ENCODE peak calls at places on chromosomes 11 and 22, in five cellular contexts. R is PC-9, N is GM23338, A is HCT116, S is GM23248. J is an unnamed sample. For H3K9me2, the result is how much of the 10 kb centered on the place peaks cover.

GRCh38 chr11:70783356-70783755 is 385.0 kb downstream of the CTTN start:
- DNase-seq in R (no peak), N (no peak), A (no peak), S (peak), J (no peak)

GRCh38 chr11:118241191-118242098 is 10.7 kb downstream of the MPZL3 start:
- DNase-seq in R (peak), N (no peak), A (peak), S (peak), J (peak)

GRCh38 chr11:36411202-36411640 is 98.9 kb downstream of the TRAF6 start:
- DNase-seq in R (no peak), N (no peak), A (no peak), S (no peak), J (no peak)

GRCh38 chr11:15911377-15912044 is 444.8 kb downstream of the SOX6 start:
- DNase-seq in R (peak), N (no peak), A (no peak), S (no peak), J (no peak)

GRCh38 chr22:22099833-22100812 is 117.5 kb upstream of the TOP3B start:
- DNase-seq in R (no peak), N (peak), A (peak), S (peak), J (peak)

GRCh38 chr11:74443071-74443864 is 24.1 kb downstream of the KCNE3 start:
- DNase-seq in R (peak), N (peak), A (peak), S (no peak), J (peak)

GRCh38 chr11:116893906-116894305 is 56.5 kb upstream of the APOA1 start:
- DNase-seq in R (no peak), N (no peak), A (no peak), S (no peak), J (no peak)

GRCh38 chr22:23012081-23012622 is 58.2 kb upstream of the GNAZ start:
- DNase-seq in R (no peak), N (no peak), A (no peak), S (no peak), J (no peak)

GRCh38 chr11:2869561-2870427 is 15.8 kb downstream of the CDKN1C start:
- DNase-seq in R (no peak), N (peak), A (no peak), S (no peak), J (no peak)

GRCh38 chr11:114074546-114075342 is 15.2 kb downstream of the ZBTB16 start:
- DNase-seq in R (no peak), N (no peak), A (no peak), S (no peak), J (no peak)

GRCh38 chr22:37059876-37060449 is 8.4 kb downstream of the KCTD17 start:
- DNase-seq in R (no peak), N (no peak), A (no peak), S (no peak), J (no peak)

GRCh38 chr11:113839842-113840241 is 35.5 kb downstream of the USP28 start:
- DNase-seq in R (no peak), N (no peak), A (no peak), S (no peak), J (no peak)

GRCh38 chr22:39236321-39237275 is 8.2 kb downstream of the PDGFB start:
- DNase-seq in R (no peak), N (no peak), A (no peak), S (no peak), J (no peak)

GRCh38 chr11:106482920-106483761 is 405.7 kb downstream of the AASDHPPT start:
- DNase-seq in R (no peak), N (no peak), A (no peak), S (peak), J (peak)

GRCh38 chr11:122751298-122752070 is 86.8 kb upstream of the CRTAM start:
- DNase-seq in R (no peak), N (no peak), A (no peak), S (peak), J (no peak)

GRCh38 chr22:41204066-41204465 is 1.0 kb upstream of the L3MBTL2 start:
- DNase-seq in R (no peak), N (no peak), A (no peak), S (no peak), J (no peak)

GRCh38 chr22:24416611-24417010 is 10.8 kb upstream of the ADORA2A start:
- DNase-seq in R (no peak), N (no peak), A (no peak), S (no peak), J (no peak)

GRCh38 chr11:83265331-83265730 is 20.8 kb downstream of the CCDC90B start:
- DNase-seq in R (no peak), N (no peak), A (no peak), S (no peak), J (no peak)

GRCh38 chr22:28155808-28156207 is 236.8 kb upstream of the PITPNB start:
- DNase-seq in R (no peak), N (no peak), A (no peak), S (peak), J (no peak)

GRCh38 chr11:111730871-111731591 is 35.2 kb downstream of the PPP2R1B start:
- DNase-seq in R (peak), N (no peak), A (no peak), S (peak), J (peak)

DNA sequence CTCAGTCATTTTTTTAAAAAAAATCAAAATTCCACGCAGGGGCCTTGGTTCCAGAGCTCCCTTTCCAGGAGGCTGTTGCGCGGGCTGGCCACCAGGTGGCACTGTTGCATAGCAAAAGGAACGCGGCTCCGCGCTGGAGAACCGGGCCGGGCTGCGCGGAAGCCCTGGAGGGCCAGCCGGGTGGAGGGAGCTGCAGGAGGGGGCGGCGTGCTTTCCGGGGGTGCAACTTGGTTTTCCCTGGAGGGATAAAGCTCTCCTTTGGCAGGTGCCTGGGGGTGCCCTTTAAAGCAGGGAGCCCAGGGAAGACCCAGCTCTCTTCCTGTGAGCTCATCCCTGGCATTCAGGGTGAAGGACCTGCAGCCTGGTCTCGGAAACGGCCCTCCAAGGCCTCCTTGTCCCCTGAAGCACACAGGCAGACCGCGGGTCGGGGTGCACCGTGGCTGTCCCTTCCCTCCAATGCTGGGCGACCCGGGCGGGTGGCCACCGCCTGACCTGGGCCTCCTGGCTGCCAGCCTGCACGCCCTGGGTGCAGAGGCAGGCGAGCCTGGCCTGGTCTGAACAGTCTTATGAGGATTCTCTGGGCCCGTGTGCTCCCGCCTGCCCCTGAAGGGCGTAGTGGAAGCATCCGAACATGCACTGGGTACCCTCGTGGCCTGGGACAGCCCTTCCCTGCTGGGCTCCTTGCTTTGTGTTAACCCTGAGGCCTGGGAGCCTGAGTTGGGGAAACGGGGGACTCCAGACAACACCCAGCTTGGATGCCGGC is 23.4 kb downstream of the KRTAP5-5 start:
- DNase-seq in R (peak), N (peak), A (no peak), S (peak), J (peak)
- TF ChIP-seq EZH2 in R (no peak), N (no peak), A (no peak), S (no peak), J (no peak)

DNA sequence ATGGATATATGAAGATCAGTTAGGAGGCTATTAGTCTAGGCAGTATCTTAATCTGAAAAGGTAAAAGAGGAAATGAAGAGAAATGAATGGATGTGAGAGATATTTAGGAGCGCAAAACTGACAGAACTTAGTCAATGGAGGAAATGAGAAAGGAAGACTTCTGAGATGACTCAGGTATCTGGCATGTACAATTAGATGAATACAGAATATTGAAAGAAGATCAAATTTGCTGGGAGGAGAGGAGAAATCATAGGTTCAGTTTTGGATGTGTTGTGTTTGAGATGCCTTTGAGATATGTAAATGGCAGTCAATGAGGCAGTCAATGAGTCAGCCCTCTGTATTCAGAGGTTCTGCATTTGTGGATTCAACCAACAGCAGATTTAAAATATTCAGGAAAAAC is 42.8 kb upstream of the GAB2 start:
- DNase-seq in R (no peak), N (no peak), A (no peak), S (peak), J (peak)
- H3K9me2 ChIP-seq in R (under half), N (under half), A (under half), S (under half), J (under half)

DNA sequence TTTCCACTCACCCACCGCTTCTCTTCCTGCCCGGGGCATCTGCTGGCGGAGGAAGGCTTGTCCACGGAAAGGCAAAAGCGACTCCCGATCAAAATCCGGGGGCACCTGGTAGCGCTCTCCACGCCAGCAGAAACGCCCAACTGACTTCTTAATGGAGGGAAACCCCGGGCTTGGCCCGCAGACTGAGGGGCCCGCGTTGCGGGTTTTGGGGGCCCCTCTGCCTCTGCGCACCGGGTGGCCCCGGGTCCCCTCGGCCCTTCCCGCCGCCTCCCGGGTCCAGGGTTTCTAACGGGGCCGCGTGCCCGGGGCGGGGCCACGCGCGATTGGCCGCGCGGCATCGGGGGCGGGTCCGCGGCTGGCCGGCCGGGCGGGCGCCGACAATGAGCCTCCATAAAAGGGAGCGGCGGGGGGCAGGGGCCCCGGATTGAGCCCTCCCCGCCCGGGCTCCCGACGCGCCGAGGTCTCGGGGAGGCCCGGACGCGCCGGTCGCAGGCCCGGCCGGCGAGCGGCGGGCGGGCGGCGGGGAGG is at the start of gene SPINDOC:
- DNase-seq in R (peak), N (peak), A (no peak), S (peak), J (peak)
- TF ChIP-seq EZH2 in R (no peak), N (no peak), A (no peak), S (no peak), J (no peak)

GRCh38 chr11:110471315-110471714 is 41.6 kb downstream of the FDX1 start:
- DNase-seq in R (no peak), N (no peak), A (no peak), S (peak), J (no peak)

GRCh38 chr11:110468095-110468494 is 38.3 kb downstream of the FDX1 start:
- DNase-seq in R (no peak), N (no peak), A (no peak), S (no peak), J (no peak)

GRCh38 chr11:110470716-110471115 is 41.0 kb downstream of the FDX1 start:
- DNase-seq in R (no peak), N (no peak), A (no peak), S (peak), J (no peak)

GRCh38 chr11:110467556-110467955 is 37.8 kb downstream of the FDX1 start:
- DNase-seq in R (no peak), N (peak), A (no peak), S (no peak), J (no peak)

DNA sequence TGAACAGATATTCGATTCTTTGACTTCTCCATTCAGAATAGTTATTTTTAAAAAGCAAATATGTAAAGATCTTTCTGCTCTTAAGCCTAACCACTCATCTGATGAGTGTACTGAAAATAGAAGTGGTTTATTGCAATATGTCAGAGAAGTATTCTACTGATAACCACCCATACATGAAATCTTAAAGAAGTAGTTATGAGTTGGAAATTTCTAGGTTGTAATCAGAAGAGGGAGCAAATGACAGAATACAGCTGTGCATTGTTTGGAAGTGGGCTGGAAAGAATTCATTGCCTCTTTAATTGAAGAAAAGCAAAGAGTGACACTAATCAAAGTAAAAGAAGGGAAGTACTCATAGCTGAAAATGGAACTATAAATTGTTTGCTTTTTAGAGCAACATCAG is 39.4 kb downstream of the FDX1 start:
- DNase-seq in R (no peak), N (no peak), A (no peak), S (no peak), J (no peak)
- H3K9me2 ChIP-seq in R (under half), N (under half), A (under half), S (under half), J (under half)

GRCh38 chr11:68650801-68651200 is 33.5 kb upstream of the GAL start:
- DNase-seq in R (no peak), N (no peak), A (no peak), S (no peak), J (no peak)

GRCh38 chr11:68652683-68653156 is 31.6 kb upstream of the GAL start:
- DNase-seq in R (no peak), N (no peak), A (no peak), S (no peak), J (no peak)

GRCh38 chr11:68651208-68651984 is 32.9 kb upstream of the GAL start:
- DNase-seq in R (no peak), N (peak), A (no peak), S (peak), J (no peak)

GRCh38 chr11:68651985-68652682 is 32.2 kb upstream of the GAL start:
- DNase-seq in R (no peak), N (no peak), A (no peak), S (no peak), J (no peak)

DNA sequence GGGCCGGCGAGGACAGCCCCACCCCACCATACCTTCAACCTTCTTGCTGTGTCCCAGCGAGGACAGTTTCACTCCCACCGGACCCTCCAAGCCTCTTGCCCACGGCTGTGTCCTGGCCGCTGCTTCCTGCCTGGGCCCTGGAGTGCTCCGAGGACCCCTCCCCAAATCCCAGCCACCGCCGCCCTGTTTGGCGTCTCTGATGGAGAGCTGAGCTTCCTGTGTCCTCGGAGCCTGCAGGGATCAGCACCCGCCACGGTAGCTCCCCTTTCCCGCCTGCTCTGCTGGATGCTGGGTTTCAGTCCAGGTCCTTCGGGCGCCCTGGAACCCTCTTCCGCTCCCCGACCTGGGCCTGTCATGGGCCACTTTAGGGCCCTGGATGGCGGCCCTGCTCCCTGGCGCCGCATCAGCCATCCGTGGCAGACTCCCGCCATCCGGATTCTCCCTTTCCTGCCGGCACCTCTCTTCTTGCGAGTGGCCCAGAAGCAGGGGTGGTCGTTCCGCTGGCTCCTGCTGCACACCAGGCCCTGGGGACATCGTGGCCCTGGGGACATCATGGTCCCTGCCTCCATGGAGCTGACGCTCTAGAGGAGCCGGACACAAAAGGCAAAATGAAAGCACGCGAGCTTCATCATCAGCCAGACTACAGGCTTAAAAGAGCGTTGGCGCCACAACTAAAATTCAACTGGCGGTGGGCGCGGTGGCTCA is 34.3 kb upstream of the GAL start:
- DNase-seq in R (no peak), N (peak), A (no peak), S (no peak), J (no peak)
- TF ChIP-seq EZH2 in R (no peak), N (no peak), A (no peak), S (no peak), J (no peak)

J was measured in PC-3.